ENCODE peak calls at places on chromosomes 13 and 19, in ten cellular contexts. D, X, H, B, P, R, Y, J, W and M are unnamed samples.

GRCh38 chr19:53868091-53868891 is 608 bp downstream of the MYADM start:
- DNase-seq in P (no peak), R (no peak), H (no peak), Y (peak; percentile 78), D (peak; percentile 61), X (no peak), B (peak; percentile 87), J (peak; percentile 68), W (peak; percentile 71), M (peak; percentile 48)

GRCh38 chr19:1510807-1511206 is 2.0 kb downstream of the ADAMTSL5 start:
- DNase-seq in P (no peak), Y (no peak), J (no peak), W (no peak), D (no peak), R (no peak), X (no peak), B (no peak), H (no peak), M (no peak)

GRCh38 chr13:50200988-50201387 is 185.7 kb downstream of the KCNRG start:
- DNase-seq in Y (no peak), W (no peak), X (no peak), J (no peak), B (peak; percentile 60), P (peak; percentile 49), R (no peak), H (no peak), D (no peak), M (no peak)

GRCh38 chr13:70571221-70571620 is 463.0 kb upstream of the KLHL1 start:
- DNase-seq in P (no peak), Y (no peak), H (no peak), R (no peak), D (no peak), X (no peak), W (no peak), J (no peak), B (no peak), M (no peak)

GRCh38 chr19:46660008-46660517 is 919 bp downstream of the DACT3 start:
- DNase-seq in H (no peak), J (peak; percentile 27), B (no peak), Y (peak; percentile 21), R (no peak), X (no peak), P (no peak), D (peak; percentile 66), W (peak; percentile 1), M (no peak)

GRCh38 chr13:57629391-57629804 is 2.1 kb upstream of the PCDH17 start:
- DNase-seq in R (no peak), Y (no peak), X (no peak), P (peak; percentile 35), W (no peak), H (no peak), D (no peak), B (no peak), J (peak; percentile 19), M (peak; percentile 54)

GRCh38 chr13:101575591-101575990 is 123.1 kb downstream of the ITGBL1 start:
- DNase-seq in R (no peak), J (no peak), D (no peak), W (no peak), B (no peak), X (no peak), Y (peak; percentile 33), P (no peak), H (no peak), M (no peak)

GRCh38 chr13:67829641-67830040 is 599.5 kb upstream of the PCDH9 start:
- DNase-seq in Y (no peak), B (no peak), R (no peak), W (no peak), P (peak; percentile 24), X (no peak), D (no peak), H (no peak), J (no peak), M (no peak)

GRCh38 chr19:1910169-1910568 is 5.0 kb downstream of the ADAT3 start:
- DNase-seq in Y (peak; percentile 41), B (no peak), H (no peak), R (no peak), W (no peak), X (no peak), J (no peak), D (no peak), P (no peak), M (no peak)

GRCh38 chr19:16069813-16070365 is 6.4 kb upstream of the TPM4 start:
- DNase-seq in J (no peak), Y (no peak), B (no peak), X (no peak), P (no peak), D (no peak), R (peak; percentile 51), W (no peak), H (no peak), M (no peak)

GRCh38 chr13:59960683-59961082 is 203.0 kb downstream of the DIAPH3 start:
- DNase-seq in W (no peak), H (no peak), P (no peak), X (no peak), D (no peak), R (no peak), B (no peak), Y (no peak), J (no peak), M (no peak)

GRCh38 chr13:42906257-42906656 is 85.8 kb downstream of the EPSTI1 start:
- DNase-seq in X (no peak), Y (no peak), H (no peak), B (no peak), P (no peak), W (no peak), R (no peak), J (no peak), D (no peak), M (no peak)

GRCh38 chr19:19372656-19373416 is 32.6 kb upstream of the GATAD2A start:
- DNase-seq in B (peak; percentile 22), J (peak; percentile 70), D (peak; percentile 58), P (no peak), Y (peak; percentile 72), X (no peak), R (peak; percentile 74), H (no peak), W (peak; percentile 60), M (no peak)

GRCh38 chr19:7676376-7676775 is 514 bp upstream of the MCEMP1 start:
- DNase-seq in R (no peak), W (no peak), X (no peak), H (no peak), B (no peak), J (no peak), Y (no peak), P (no peak), D (no peak), M (no peak)

GRCh38 chr13:102769679-102770078 is 3.9 kb downstream of the TEX30 start:
- DNase-seq in J (no peak), R (no peak), Y (peak; percentile 8), W (no peak), H (no peak), D (no peak), B (no peak), X (no peak), P (no peak), M (no peak)

GRCh38 chr19:44641460-44641859 is 2.2 kb upstream of the PVR start:
- DNase-seq in X (no peak), R (no peak), H (no peak), J (no peak), Y (no peak), P (no peak), D (no peak), W (no peak), B (no peak), M (no peak)

GRCh38 chr13:99505814-99506269 is 4.6 kb downstream of the TM9SF2 start:
- DNase-seq in H (no peak), P (peak; percentile 22), B (no peak), Y (peak; percentile 39), R (no peak), X (no peak), J (no peak), D (no peak), W (no peak), M (no peak)

GRCh38 chr13:46553521-46553885 is 533 bp downstream of the LRCH1 start:
- DNase-seq in B (no peak), Y (no peak), H (no peak), J (no peak), P (no peak), W (no peak), D (peak; percentile 40), R (no peak), X (no peak), M (no peak)

GRCh38 chr13:102567857-102568256 is 28.9 kb upstream of the TPP2 start:
- DNase-seq in Y (no peak), X (no peak), R (no peak), W (no peak), J (no peak), H (no peak), B (no peak), D (no peak), P (no peak), M (no peak)

GRCh38 chr19:15328312-15328711 is 4.0 kb downstream of the BRD4 start:
- DNase-seq in H (no peak), Y (no peak), B (no peak), D (no peak), X (no peak), P (no peak), R (no peak), W (no peak), J (no peak), M (no peak)

GRCh38 chr19:14248578-14249011 is 42.6 kb upstream of the ADGRL1 start:
- DNase-seq in P (peak; percentile 53), J (peak; percentile 57), X (no peak), D (peak; percentile 85), B (peak; percentile 20), R (no peak), Y (peak; percentile 41), H (peak; percentile 20), W (peak; percentile 24), M (no peak)